ENCODE peak calls at places on chromosomes 13 and 19, in five cellular contexts. V is stimulated activated CD8-positive, alpha-beta memory T cell treated with anti-CD3 and anti-CD28 coated beads, Interleukin-15, amount 100 ng/mL, for 1 hour; K is HTR-8/SVneo; H is PC-9; T is CD8-positive, alpha-beta memory T cell. Z is an unnamed sample.
A peak's percentile ranks its signal among the peaks of the same experiment; 100 is the strongest.

GRCh38 chr13:108084840-108085239 is 130.5 kb downstream of the LIG4 start:
- DNase-seq in T (no peak), V (no peak), H (no peak), K (no peak), Z (no peak)

GRCh38 chr19:41325947-41326706 is 16.2 kb downstream of the CCDC97 start:
- DNase-seq in V (no peak), K (no peak), T (no peak), H (no peak), Z (no peak)

GRCh38 chr19:14333101-14333871 is 48.0 kb upstream of the ADGRE5 start:
- DNase-seq in V (no peak), T (no peak), K (peak; percentile 79), H (peak; percentile 73), Z (peak; percentile 24)

GRCh38 chr13:98923641-98924397 is 54.0 kb downstream of the DOCK9 start:
- DNase-seq in T (no peak), K (no peak), H (no peak), V (no peak), Z (no peak)

GRCh38 chr19:45765365-45766292 is 3.4 kb downstream of the SIX5 start:
- DNase-seq in T (no peak), K (no peak), H (no peak), V (no peak), Z (no peak)

GRCh38 chr13:19155321-19155861 is 26.2 kb downstream of the TUBA3C start:
- DNase-seq in V (no peak), T (no peak), K (no peak), H (no peak), Z (no peak)

GRCh38 chr13:25249001-25249543 is 38.2 kb downstream of the MTMR6 start:
- DNase-seq in T (no peak), K (no peak), H (no peak), V (no peak), Z (peak; percentile 57)

GRCh38 chr13:46665630-46666482 is 112.9 kb downstream of the LRCH1 start:
- DNase-seq in K (no peak), H (no peak), T (no peak), V (no peak), Z (no peak)

GRCh38 chr13:20350819-20351218 is 118.7 kb upstream of the GJB6 start:
- DNase-seq in K (no peak), H (no peak), T (no peak), V (no peak), Z (no peak)

GRCh38 chr13:20546559-20546958 is 20.4 kb upstream of the IFT88 start:
- DNase-seq in T (no peak), V (no peak), H (no peak), K (no peak), Z (no peak)

GRCh38 chr13:77981191-77981925 is 62.7 kb upstream of the EDNRB start:
- DNase-seq in K (no peak), T (no peak), V (no peak), H (no peak), Z (no peak)

GRCh38 chr19:35959040-35959967 is 23.1 kb downstream of the LRFN3 start:
- DNase-seq in H (no peak), V (peak; percentile 52), T (peak; percentile 76), K (no peak), Z (no peak)

GRCh38 chr19:47598407-47599349 is 10.3 kb upstream of the BICRA start:
- DNase-seq in T (no peak), V (no peak), K (peak; percentile 91), H (peak; percentile 78), Z (peak; percentile 92)

GRCh38 chr13:27141746-27142145 is 29.9 kb downstream of the USP12 start:
- DNase-seq in T (no peak), H (no peak), V (no peak), K (no peak), Z (no peak)

GRCh38 chr13:94798738-94799137 is 86.4 kb upstream of the SOX21 start:
- DNase-seq in V (no peak), K (no peak), T (no peak), H (no peak), Z (no peak)

GRCh38 chr13:107277911-107278310 is 710.0 kb upstream of the ARGLU1 start:
- DNase-seq in T (no peak), K (no peak), H (no peak), V (no peak), Z (no peak)

GRCh38 chr19:47713046-47714021 is at the start of gene EHD2:
- DNase-seq in K (peak; percentile 72), V (no peak), H (peak; percentile 73), T (peak; percentile 22), Z (peak; percentile 60)

GRCh38 chr13:51970251-51970793 is 40.9 kb downstream of the ATP7B start:
- DNase-seq in V (no peak), H (no peak), T (no peak), K (no peak), Z (no peak)

GRCh38 chr13:49403966-49404365 is 39.9 kb downstream of the CAB39L start:
- DNase-seq in T (no peak), H (no peak), V (no peak), K (no peak), Z (no peak)

GRCh38 chr13:100544866-100545683 is 43.5 kb downstream of the GGACT start:
- DNase-seq in V (no peak), H (no peak), T (no peak), K (no peak), Z (no peak)

GRCh38 chr13:32086791-32087441 is 55.3 kb downstream of the FRY start:
- DNase-seq in H (no peak), K (no peak), V (no peak), T (no peak), Z (no peak)

GRCh38 chr13:30364876-30365275 is 57.4 kb upstream of the UBE2L5 start:
- DNase-seq in T (no peak), V (no peak), H (no peak), K (no peak), Z (no peak)

GRCh38 chr13:38763446-38764381 is 76.8 kb downstream of the FREM2 start:
- DNase-seq in T (no peak), H (no peak), V (no peak), K (peak; percentile 7), Z (peak; percentile 53)